ENCODE peak calls at places on chromosomes 6 and 20, in ten cellular contexts. G is AG04450, K is lower leg skin, P is uterus, H is AG09309, E is stomach, B is astrocyte of the spinal cord, Y is endodermal cell, D is HCT116, N is GM12865. I is an unnamed sample.

GRCh38 chr6:113936093-113936934 is 34.6 kb downstream of the HDAC2 start:
- DNase-seq in G (peak; percentile 41), K (no peak), P (no peak), H (peak; percentile 24), E (no peak), B (peak; percentile 76), Y (no peak), D (peak; percentile 33), N (peak; percentile 59), I (peak; percentile 37)

GRCh38 chr6:28884423-28885148 is 39.2 kb downstream of the TRIM27 start:
- DNase-seq in G (no peak), K (no peak), P (no peak), H (no peak), E (no peak), B (no peak), Y (no peak), D (no peak), N (peak; percentile 65), I (no peak)

GRCh38 chr6:25175216-25175615 is 104.0 kb upstream of the CARMIL1 start:
- DNase-seq in G (no peak), K (no peak), P (no peak), H (no peak), E (no peak), B (peak; percentile 29), Y (no peak), D (no peak), N (no peak), I (no peak)

GRCh38 chr20:36045373-36045714 is 77.0 kb downstream of the CNBD2 start:
- DNase-seq in G (no peak), K (no peak), P (no peak), H (no peak), E (no peak), B (no peak), Y (no peak), D (no peak), N (no peak), I (no peak)

GRCh38 chr20:44471481-44471882 is 4.2 kb upstream of the TTPAL start:
- DNase-seq in G (no peak), K (no peak), P (no peak), H (peak; percentile 46), E (no peak), B (peak; percentile 43), Y (no peak), D (no peak), N (no peak), I (no peak)

GRCh38 chr20:4726710-4727391 is 5.1 kb downstream of the PRND start:
- DNase-seq in G (peak; percentile 36), K (no peak), P (no peak), H (peak; percentile 66), E (no peak), B (peak; percentile 42), Y (no peak), D (no peak), N (peak; percentile 60), I (peak; percentile 57)

GRCh38 chr6:26307830-26308229 is 57.2 kb upstream of the BTN3A2 start:
- DNase-seq in G (no peak), K (no peak), P (no peak), H (no peak), E (no peak), B (no peak), Y (no peak), D (no peak), N (no peak), I (no peak)

GRCh38 chr6:19297880-19298279 is 539.3 kb upstream of the ID4 start:
- DNase-seq in G (no peak), K (no peak), P (no peak), H (no peak), E (no peak), B (no peak), Y (peak; percentile 64), D (no peak), N (no peak), I (no peak)

GRCh38 chr6:146381486-146381885 is 162.1 kb upstream of the RAB32 start:
- DNase-seq in G (no peak), K (no peak), P (no peak), H (no peak), E (no peak), B (no peak), Y (peak; percentile 44), D (no peak), N (no peak), I (no peak)

GRCh38 chr20:7722564-7722963 is 217.7 kb downstream of the HAO1 start:
- DNase-seq in G (no peak), K (no peak), P (no peak), H (no peak), E (no peak), B (peak; percentile 30), Y (no peak), D (no peak), N (no peak), I (no peak)

GRCh38 chr20:7503501-7503900 is 436.8 kb downstream of the HAO1 start:
- DNase-seq in G (no peak), K (no peak), P (no peak), H (no peak), E (no peak), B (no peak), Y (no peak), D (no peak), N (no peak), I (no peak)

GRCh38 chr20:1313236-1313964 is 15.5 kb downstream of the SDCBP2 start:
- DNase-seq in G (no peak), K (peak; percentile 93), P (peak; percentile 75), H (no peak), E (peak; percentile 77), B (peak; percentile 72), Y (peak; percentile 91), D (peak; percentile 49), N (peak; percentile 65), I (peak; percentile 81)

GRCh38 chr20:41436679-41437078 is 70.1 kb upstream of the EMILIN3 start:
- DNase-seq in G (peak; percentile 6), K (no peak), P (no peak), H (no peak), E (no peak), B (peak; percentile 57), Y (no peak), D (no peak), N (no peak), I (no peak)
- TF ChIP-seq CTCF in G (no peak), K (no peak), P (no peak), H (no peak), E (no peak), B (no peak), Y (no peak), D (no peak), N (no peak), I (no peak)

GRCh38 chr6:154499854-154500589 is 10.5 kb downstream of the CNKSR3 start:
- DNase-seq in G (no peak), K (no peak), P (no peak), H (no peak), E (no peak), B (no peak), Y (no peak), D (no peak), N (no peak), I (no peak)

GRCh38 chr6:154501287-154501868 is 9.1 kb downstream of the CNKSR3 start:
- DNase-seq in G (no peak), K (no peak), P (no peak), H (no peak), E (no peak), B (no peak), Y (no peak), D (no peak), N (no peak), I (no peak)

GRCh38 chr6:154502564-154502963 is 7.9 kb downstream of the CNKSR3 start:
- DNase-seq in G (no peak), K (no peak), P (no peak), H (no peak), E (no peak), B (no peak), Y (no peak), D (no peak), N (no peak), I (no peak)

GRCh38 chr6:154498340-154498934 is 12.0 kb downstream of the CNKSR3 start:
- DNase-seq in G (no peak), K (no peak), P (no peak), H (no peak), E (no peak), B (no peak), Y (no peak), D (no peak), N (no peak), I (no peak)

GRCh38 chr6:154500769-154501171 is 9.7 kb downstream of the CNKSR3 start:
- DNase-seq in G (no peak), K (no peak), P (no peak), H (no peak), E (no peak), B (no peak), Y (no peak), D (no peak), N (no peak), I (no peak)
- TF ChIP-seq CTCF in G (peak; percentile 47), K (no peak), P (no peak), H (peak; percentile 35), E (no peak), B (peak; percentile 42), Y (peak; percentile 85), D (peak; percentile 46), N (no peak), I (no peak)

DNA sequence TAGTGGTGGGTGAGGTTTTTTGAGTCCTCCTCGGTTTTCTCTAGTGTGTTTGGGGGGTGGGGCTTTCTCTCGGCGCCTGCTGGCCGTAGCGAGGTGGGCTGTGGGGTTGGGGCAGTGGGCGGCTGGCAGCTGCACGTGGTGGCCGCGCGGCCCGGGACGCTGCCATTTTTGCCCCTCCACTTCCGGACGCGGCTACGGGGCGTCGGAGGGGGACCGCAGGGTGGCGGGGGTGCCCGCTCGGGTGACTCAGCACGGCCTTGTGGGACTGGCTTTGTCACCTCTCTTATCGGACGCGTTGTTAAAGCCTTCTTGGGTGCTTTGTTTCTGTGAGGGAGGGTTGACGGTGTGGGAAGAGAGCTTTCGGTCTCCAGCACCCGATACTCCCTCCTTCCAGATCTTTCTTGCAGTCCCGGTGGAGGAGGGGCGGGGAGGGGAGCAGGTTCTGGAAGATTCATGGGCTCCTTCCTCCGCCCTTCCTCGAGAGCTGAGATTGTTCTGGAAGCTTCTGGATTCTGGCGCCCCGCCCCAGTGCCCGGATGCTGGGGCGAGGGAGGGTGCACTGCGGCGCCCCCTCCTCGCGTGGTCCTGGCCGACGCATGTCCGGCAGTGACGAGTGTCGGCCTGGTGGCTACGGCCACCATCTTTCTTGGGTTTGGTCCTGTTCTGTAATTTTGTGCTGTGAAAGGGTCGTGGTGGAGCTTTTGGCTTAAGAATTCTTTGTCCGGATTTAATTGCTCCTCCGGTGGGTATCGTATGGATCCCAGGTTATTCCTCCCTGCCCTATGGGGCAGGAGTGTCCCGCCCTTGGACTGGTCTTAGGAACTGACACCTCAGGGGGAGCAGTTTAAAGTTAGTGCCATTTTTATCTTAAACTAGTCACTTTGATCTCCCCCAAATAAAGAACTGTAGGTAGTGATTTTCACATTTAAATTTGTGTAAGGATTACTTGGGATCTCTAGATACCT is 719 bp downstream of the HSP90AB1 start:
- DNase-seq in G (no peak), K (peak; percentile 95), P (peak; percentile 66), H (no peak), E (peak; percentile 80), B (peak; percentile 56), Y (peak; percentile 70), D (no peak), N (peak; percentile 79), I (no peak)
- TF ChIP-seq CTCF in G (no peak), K (no peak), P (no peak), H (no peak), E (no peak), B (no peak), Y (no peak), D (no peak), N (no peak), I (no peak)

DNA sequence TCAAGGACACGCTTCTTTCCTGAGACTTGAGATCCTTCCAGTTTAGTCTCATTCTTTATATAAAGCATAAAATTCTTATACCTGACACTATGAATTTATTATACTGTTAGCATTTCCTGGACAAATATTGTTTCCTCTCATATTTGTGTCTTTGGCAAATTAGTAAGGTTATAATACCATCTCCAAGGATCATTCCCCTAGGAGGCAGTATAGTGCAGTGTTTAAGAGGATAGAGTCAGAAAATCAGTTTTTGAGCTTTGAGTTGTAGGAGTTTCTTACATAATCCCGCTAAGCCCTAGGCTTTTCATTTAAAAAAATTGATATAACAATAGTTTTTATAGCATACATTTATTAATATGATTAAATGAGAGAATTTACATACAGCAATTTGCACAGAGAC is 510.8 kb downstream of the TENT5A start:
- DNase-seq in G (peak; percentile 15), K (no peak), P (no peak), H (no peak), E (no peak), B (peak; percentile 71), Y (no peak), D (peak; percentile 27), N (peak; percentile 6), I (no peak)
- TF ChIP-seq CTCF in G (peak; percentile 64), K (no peak), P (no peak), H (peak; percentile 48), E (no peak), B (peak; percentile 51), Y (peak; percentile 81), D (peak; percentile 37), N (peak; percentile 7), I (no peak)